ENCODE peak calls at places on chromosomes 11 and 22, in four cellular contexts. One of them, this sample, is unnamed.
A peak's percentile ranks its signal among the peaks of the same experiment; 100 is the strongest.

GRCh38 chr11:115284766-115285165 is 219.4 kb downstream of the CADM1 start:
- DNase-seq in EL: no peak
- DNase-seq in stimulated activated CD4-positive, alpha-beta T cell treated with anti-CD3 and anti-CD28 coated beads, Interleukin-15, amount 100 ng/mL, for 1 hour: no peak
- DNase-seq in body of pancreas: no peak
- DNase-seq in this sample: peak; percentile 25

GRCh38 chr22:24157783-24158170 is 23.5 kb upstream of the SUSD2 start:
- DNase-seq in EL: peak; percentile 29
- DNase-seq in stimulated activated CD4-positive, alpha-beta T cell treated with anti-CD3 and anti-CD28 coated beads, Interleukin-15, amount 100 ng/mL, for 1 hour: no peak
- DNase-seq in body of pancreas: no peak
- DNase-seq in this sample: no peak

GRCh38 chr22:47144076-47144765 is 381.8 kb downstream of the TBC1D22A start:
- DNase-seq in EL: no peak
- DNase-seq in stimulated activated CD4-positive, alpha-beta T cell treated with anti-CD3 and anti-CD28 coated beads, Interleukin-15, amount 100 ng/mL, for 1 hour: no peak
- DNase-seq in body of pancreas: peak; percentile 82
- DNase-seq in this sample: no peak

GRCh38 chr11:132643239-132643638 is 889.1 kb downstream of the OPCML start:
- DNase-seq in EL: no peak
- DNase-seq in stimulated activated CD4-positive, alpha-beta T cell treated with anti-CD3 and anti-CD28 coated beads, Interleukin-15, amount 100 ng/mL, for 1 hour: no peak
- DNase-seq in body of pancreas: no peak
- DNase-seq in this sample: no peak

GRCh38 chr11:46721286-46721685 is 2.3 kb downstream of the F2 start:
- DNase-seq in EL: no peak
- DNase-seq in stimulated activated CD4-positive, alpha-beta T cell treated with anti-CD3 and anti-CD28 coated beads, Interleukin-15, amount 100 ng/mL, for 1 hour: no peak
- DNase-seq in body of pancreas: no peak
- DNase-seq in this sample: no peak

GRCh38 chr22:39654959-39655579 is 84.5 kb downstream of the CACNA1I start:
- DNase-seq in EL: no peak
- DNase-seq in stimulated activated CD4-positive, alpha-beta T cell treated with anti-CD3 and anti-CD28 coated beads, Interleukin-15, amount 100 ng/mL, for 1 hour: no peak
- DNase-seq in body of pancreas: no peak
- DNase-seq in this sample: no peak

GRCh38 chr11:63012450-63013238 is 3.0 kb downstream of the SLC22A8 start:
- DNase-seq in EL: no peak
- DNase-seq in stimulated activated CD4-positive, alpha-beta T cell treated with anti-CD3 and anti-CD28 coated beads, Interleukin-15, amount 100 ng/mL, for 1 hour: no peak
- DNase-seq in body of pancreas: no peak
- DNase-seq in this sample: no peak

GRCh38 chr22:40031766-40032470 is 37.2 kb downstream of the FAM83F start:
- DNase-seq in EL: no peak
- DNase-seq in stimulated activated CD4-positive, alpha-beta T cell treated with anti-CD3 and anti-CD28 coated beads, Interleukin-15, amount 100 ng/mL, for 1 hour: no peak
- DNase-seq in body of pancreas: no peak
- DNase-seq in this sample: no peak

GRCh38 chr11:8707541-8708270 is 25.1 kb downstream of the RPL27A start:
- DNase-seq in EL: no peak
- DNase-seq in stimulated activated CD4-positive, alpha-beta T cell treated with anti-CD3 and anti-CD28 coated beads, Interleukin-15, amount 100 ng/mL, for 1 hour: no peak
- DNase-seq in body of pancreas: peak; percentile 96
- DNase-seq in this sample: no peak

GRCh38 chr11:93059074-93059957 is 89.9 kb downstream of the MTNR1B start:
- DNase-seq in EL: peak; percentile 46
- DNase-seq in stimulated activated CD4-positive, alpha-beta T cell treated with anti-CD3 and anti-CD28 coated beads, Interleukin-15, amount 100 ng/mL, for 1 hour: no peak
- DNase-seq in body of pancreas: no peak
- DNase-seq in this sample: peak; percentile 93

GRCh38 chr22:49789289-49790141 is 38.2 kb downstream of the BRD1 start:
- DNase-seq in EL: peak; percentile 27
- DNase-seq in stimulated activated CD4-positive, alpha-beta T cell treated with anti-CD3 and anti-CD28 coated beads, Interleukin-15, amount 100 ng/mL, for 1 hour: peak; percentile 18
- DNase-seq in body of pancreas: no peak
- DNase-seq in this sample: peak; percentile 59

GRCh38 chr11:1511937-1512496 is 25.4 kb upstream of the MOB2 start:
- DNase-seq in EL: no peak
- DNase-seq in stimulated activated CD4-positive, alpha-beta T cell treated with anti-CD3 and anti-CD28 coated beads, Interleukin-15, amount 100 ng/mL, for 1 hour: no peak
- DNase-seq in body of pancreas: no peak
- DNase-seq in this sample: no peak

GRCh38 chr11:108253176-108253575 is 30.3 kb downstream of the ATM start:
- DNase-seq in EL: peak; percentile 39
- DNase-seq in stimulated activated CD4-positive, alpha-beta T cell treated with anti-CD3 and anti-CD28 coated beads, Interleukin-15, amount 100 ng/mL, for 1 hour: no peak
- DNase-seq in body of pancreas: no peak
- DNase-seq in this sample: peak; percentile 63

GRCh38 chr11:65493367-65494176 is 5.3 kb upstream of the MALAT1 start:
- DNase-seq in EL: peak; percentile 97
- DNase-seq in stimulated activated CD4-positive, alpha-beta T cell treated with anti-CD3 and anti-CD28 coated beads, Interleukin-15, amount 100 ng/mL, for 1 hour: no peak
- DNase-seq in body of pancreas: peak; percentile 90
- DNase-seq in this sample: peak; percentile 99

GRCh38 chr11:34604216-34604615 is 16.7 kb upstream of the EHF start:
- DNase-seq in EL: no peak
- DNase-seq in stimulated activated CD4-positive, alpha-beta T cell treated with anti-CD3 and anti-CD28 coated beads, Interleukin-15, amount 100 ng/mL, for 1 hour: no peak
- DNase-seq in body of pancreas: no peak
- DNase-seq in this sample: no peak

GRCh38 chr11:46672381-46672839 is 28.0 kb downstream of the ARHGAP1 start:
- DNase-seq in EL: no peak
- DNase-seq in stimulated activated CD4-positive, alpha-beta T cell treated with anti-CD3 and anti-CD28 coated beads, Interleukin-15, amount 100 ng/mL, for 1 hour: no peak
- DNase-seq in body of pancreas: no peak
- DNase-seq in this sample: no peak

GRCh38 chr11:9922806-9923205 is 258.9 kb downstream of the SWAP70 start:
- DNase-seq in EL: peak; percentile 27
- DNase-seq in stimulated activated CD4-positive, alpha-beta T cell treated with anti-CD3 and anti-CD28 coated beads, Interleukin-15, amount 100 ng/mL, for 1 hour: no peak
- DNase-seq in body of pancreas: no peak
- DNase-seq in this sample: no peak

GRCh38 chr11:19632435-19632834 is 80.2 kb upstream of the NAV2 start:
- DNase-seq in EL: peak; percentile 71
- DNase-seq in stimulated activated CD4-positive, alpha-beta T cell treated with anti-CD3 and anti-CD28 coated beads, Interleukin-15, amount 100 ng/mL, for 1 hour: no peak
- DNase-seq in body of pancreas: no peak
- DNase-seq in this sample: peak; percentile 47

GRCh38 chr11:67651976-67652895 is 1.7 kb upstream of the ACY3 start:
- DNase-seq in EL: no peak
- DNase-seq in stimulated activated CD4-positive, alpha-beta T cell treated with anti-CD3 and anti-CD28 coated beads, Interleukin-15, amount 100 ng/mL, for 1 hour: no peak
- DNase-seq in body of pancreas: no peak
- DNase-seq in this sample: no peak

GRCh38 chr22:38097557-38098409 is 12.7 kb downstream of the BAIAP2L2 start:
- DNase-seq in EL: no peak
- DNase-seq in stimulated activated CD4-positive, alpha-beta T cell treated with anti-CD3 and anti-CD28 coated beads, Interleukin-15, amount 100 ng/mL, for 1 hour: no peak
- DNase-seq in body of pancreas: no peak
- DNase-seq in this sample: peak; percentile 22

GRCh38 chr22:20585640-20586402 is 78.4 kb downstream of the MED15 start:
- DNase-seq in EL: no peak
- DNase-seq in stimulated activated CD4-positive, alpha-beta T cell treated with anti-CD3 and anti-CD28 coated beads, Interleukin-15, amount 100 ng/mL, for 1 hour: no peak
- DNase-seq in body of pancreas: no peak
- DNase-seq in this sample: no peak

GRCh38 chr11:72524711-72525110 is 90.4 kb upstream of the CLPB start:
- DNase-seq in EL: peak; percentile 58
- DNase-seq in stimulated activated CD4-positive, alpha-beta T cell treated with anti-CD3 and anti-CD28 coated beads, Interleukin-15, amount 100 ng/mL, for 1 hour: no peak
- DNase-seq in body of pancreas: no peak
- DNase-seq in this sample: peak; percentile 58

GRCh38 chr11:94880216-94880615 is 93.1 kb downstream of the CWC15 start:
- DNase-seq in EL: peak; percentile 26
- DNase-seq in stimulated activated CD4-positive, alpha-beta T cell treated with anti-CD3 and anti-CD28 coated beads, Interleukin-15, amount 100 ng/mL, for 1 hour: no peak
- DNase-seq in body of pancreas: no peak
- DNase-seq in this sample: peak; percentile 39

GRCh38 chr11:94762208-94762607 is 5.9 kb upstream of the AMOTL1 start:
- DNase-seq in EL: peak; percentile 53
- DNase-seq in stimulated activated CD4-positive, alpha-beta T cell treated with anti-CD3 and anti-CD28 coated beads, Interleukin-15, amount 100 ng/mL, for 1 hour: no peak
- DNase-seq in body of pancreas: no peak
- DNase-seq in this sample: peak; percentile 20

GRCh38 chr11:117026593-117027330 is 71.5 kb downstream of the SIK3 start:
- DNase-seq in EL: peak; percentile 76
- DNase-seq in stimulated activated CD4-positive, alpha-beta T cell treated with anti-CD3 and anti-CD28 coated beads, Interleukin-15, amount 100 ng/mL, for 1 hour: no peak
- DNase-seq in body of pancreas: no peak
- DNase-seq in this sample: peak; percentile 91

GRCh38 chr11:131099013-131099412 is 182.7 kb upstream of the SNX19 start:
- DNase-seq in EL: peak; percentile 61
- DNase-seq in stimulated activated CD4-positive, alpha-beta T cell treated with anti-CD3 and anti-CD28 coated beads, Interleukin-15, amount 100 ng/mL, for 1 hour: no peak
- DNase-seq in body of pancreas: no peak
- DNase-seq in this sample: peak; percentile 8

GRCh38 chr22:22839570-22840314 is 47.9 kb upstream of the IGLL5 start:
- DNase-seq in EL: no peak
- DNase-seq in stimulated activated CD4-positive, alpha-beta T cell treated with anti-CD3 and anti-CD28 coated beads, Interleukin-15, amount 100 ng/mL, for 1 hour: no peak
- DNase-seq in body of pancreas: no peak
- DNase-seq in this sample: no peak

GRCh38 chr22:33864723-33865130 is 55.5 kb downstream of the LARGE1 start:
- DNase-seq in EL: no peak
- DNase-seq in stimulated activated CD4-positive, alpha-beta T cell treated with anti-CD3 and anti-CD28 coated beads, Interleukin-15, amount 100 ng/mL, for 1 hour: no peak
- DNase-seq in body of pancreas: no peak
- DNase-seq in this sample: no peak

GRCh38 chr11:72951193-72951592 is 137.0 kb downstream of the ATG16L2 start:
- DNase-seq in EL: peak; percentile 11
- DNase-seq in stimulated activated CD4-positive, alpha-beta T cell treated with anti-CD3 and anti-CD28 coated beads, Interleukin-15, amount 100 ng/mL, for 1 hour: no peak
- DNase-seq in body of pancreas: no peak
- DNase-seq in this sample: peak; percentile 43

GRCh38 chr11:71342951-71343827 is 90.8 kb upstream of the SHANK2 start:
- DNase-seq in EL: peak; percentile 29
- DNase-seq in stimulated activated CD4-positive, alpha-beta T cell treated with anti-CD3 and anti-CD28 coated beads, Interleukin-15, amount 100 ng/mL, for 1 hour: no peak
- DNase-seq in body of pancreas: peak; percentile 81
- DNase-seq in this sample: peak; percentile 10

GRCh38 chr11:71223671-71224660 is 28.4 kb downstream of the SHANK2 start:
- DNase-seq in EL: no peak
- DNase-seq in stimulated activated CD4-positive, alpha-beta T cell treated with anti-CD3 and anti-CD28 coated beads, Interleukin-15, amount 100 ng/mL, for 1 hour: no peak
- DNase-seq in body of pancreas: no peak
- DNase-seq in this sample: no peak

GRCh38 chr11:17014321-17014773 is at the start of gene PLEKHA7:
- DNase-seq in EL: no peak
- DNase-seq in stimulated activated CD4-positive, alpha-beta T cell treated with anti-CD3 and anti-CD28 coated beads, Interleukin-15, amount 100 ng/mL, for 1 hour: no peak
- DNase-seq in body of pancreas: peak; percentile 35
- DNase-seq in this sample: no peak

GRCh38 chr11:80718611-80719291 is 1277.9 kb upstream of the TENM4 start:
- DNase-seq in EL: no peak
- DNase-seq in stimulated activated CD4-positive, alpha-beta T cell treated with anti-CD3 and anti-CD28 coated beads, Interleukin-15, amount 100 ng/mL, for 1 hour: no peak
- DNase-seq in body of pancreas: no peak
- DNase-seq in this sample: no peak

GRCh38 chr22:45552580-45553332 is 50.1 kb downstream of the FBLN1 start:
- DNase-seq in EL: peak; percentile 97
- DNase-seq in stimulated activated CD4-positive, alpha-beta T cell treated with anti-CD3 and anti-CD28 coated beads, Interleukin-15, amount 100 ng/mL, for 1 hour: no peak
- DNase-seq in body of pancreas: peak; percentile 37
- DNase-seq in this sample: peak; percentile 97

GRCh38 chr11:45399166-45399565 is 113.0 kb upstream of the SYT13 start:
- DNase-seq in EL: no peak
- DNase-seq in stimulated activated CD4-positive, alpha-beta T cell treated with anti-CD3 and anti-CD28 coated beads, Interleukin-15, amount 100 ng/mL, for 1 hour: no peak
- DNase-seq in body of pancreas: no peak
- DNase-seq in this sample: no peak

GRCh38 chr11:134372961-134373360 is 39.1 kb downstream of the B3GAT1 start:
- DNase-seq in EL: no peak
- DNase-seq in stimulated activated CD4-positive, alpha-beta T cell treated with anti-CD3 and anti-CD28 coated beads, Interleukin-15, amount 100 ng/mL, for 1 hour: no peak
- DNase-seq in body of pancreas: no peak
- DNase-seq in this sample: no peak

GRCh38 chr11:74639533-74639932 is 47.2 kb downstream of the POLD3 start:
- DNase-seq in EL: no peak
- DNase-seq in stimulated activated CD4-positive, alpha-beta T cell treated with anti-CD3 and anti-CD28 coated beads, Interleukin-15, amount 100 ng/mL, for 1 hour: no peak
- DNase-seq in body of pancreas: peak; percentile 19
- DNase-seq in this sample: no peak

GRCh38 chr11:72816404-72816990 is 2.3 kb downstream of the ATG16L2 start:
- DNase-seq in EL: no peak
- DNase-seq in stimulated activated CD4-positive, alpha-beta T cell treated with anti-CD3 and anti-CD28 coated beads, Interleukin-15, amount 100 ng/mL, for 1 hour: no peak
- DNase-seq in body of pancreas: no peak
- DNase-seq in this sample: no peak